ENCODE peak calls at places on chromosome 6, in six cellular contexts. E, P, I, H, T and J are unnamed samples. For H3K4me1, the result is how much of the 10 kb centered on the place peaks cover.

GRCh38 chr6:138614151-138614550 is 114.9 kb upstream of the NHSL1 start:
- DNase-seq in E (no peak), P (no peak), I (no peak), H (no peak), T (no peak), J (no peak)

GRCh38 chr6:31356946-31357466 is at the start of gene HLA-B:
- DNase-seq in E (peak), P (peak), I (peak), H (peak), T (peak), J (peak)

GRCh38 chr6:82013561-82014275 is 233.8 kb downstream of the IBTK start:
- DNase-seq in E (peak), P (no peak), I (no peak), H (no peak), T (no peak), J (no peak)

GRCh38 chr6:132287101-132287500 is 114.2 kb downstream of the MOXD1 start:
- DNase-seq in E (no peak), P (no peak), I (no peak), H (no peak), T (no peak), J (no peak)

GRCh38 chr6:14634072-14634471 is 516.5 kb downstream of the CD83 start:
- DNase-seq in E (no peak), P (no peak), I (no peak), H (no peak), T (no peak), J (no peak)

GRCh38 chr6:122726649-122727048 is 52.9 kb upstream of the FABP7 start:
- DNase-seq in E (no peak), P (no peak), I (no peak), H (no peak), T (peak), J (no peak)

GRCh38 chr6:56484669-56485068 is 158.0 kb downstream of the DST start:
- DNase-seq in E (no peak), P (no peak), I (no peak), H (no peak), T (no peak), J (no peak)

GRCh38 chr6:69571234-69571633 is 225.6 kb downstream of the LMBRD1 start:
- DNase-seq in E (no peak), P (no peak), I (no peak), H (no peak), T (no peak), J (no peak)

GRCh38 chr6:159646731-159647130 is 46.3 kb downstream of the SOD2 start:
- DNase-seq in E (no peak), P (no peak), I (no peak), H (no peak), T (no peak), J (no peak)

GRCh38 chr6:147222160-147222838 is 18.1 kb downstream of the STXBP5 start:
- DNase-seq in E (no peak), P (no peak), I (no peak), H (no peak), T (peak), J (no peak)

GRCh38 chr6:11926594-11927407 is 85.3 kb upstream of the HIVEP1 start:
- DNase-seq in E (no peak), P (no peak), I (no peak), H (no peak), T (no peak), J (no peak)

GRCh38 chr6:5995705-5996686 is 10.7 kb downstream of the NRN1 start:
- DNase-seq in E (peak), P (peak), I (peak), H (peak), T (peak), J (no peak)

GRCh38 chr6:33820784-33821183 is 17.0 kb upstream of the MLN start:
- DNase-seq in E (no peak), P (no peak), I (no peak), H (no peak), T (no peak), J (no peak)

GRCh38 chr6:6366778-6367177 is 46.3 kb upstream of the F13A1 start:
- DNase-seq in E (no peak), P (no peak), I (no peak), H (no peak), T (peak), J (no peak)

GRCh38 chr6:31945507-31946369 is at the start of gene CFB:
- DNase-seq in E (peak), P (peak), I (peak), H (peak), T (no peak), J (peak)

GRCh38 chr6:146775227-146775626 is 176.5 kb downstream of the ADGB start:
- DNase-seq in E (no peak), P (no peak), I (no peak), H (no peak), T (no peak), J (no peak)

GRCh38 chr6:17096657-17097056 is 5.2 kb upstream of the STMND1 start:
- DNase-seq in E (no peak), P (no peak), I (no peak), H (no peak), T (no peak), J (no peak)

GRCh38 chr6:142537612-142538478 is 236.0 kb downstream of the ADGRG6 start:
- DNase-seq in E (no peak), P (no peak), I (no peak), H (no peak), T (no peak), J (no peak)

GRCh38 chr6:122014961-122015360 is 384.5 kb upstream of the HSF2 start:
- DNase-seq in E (no peak), P (no peak), I (no peak), H (no peak), T (no peak), J (no peak)

GRCh38 chr6:74741608-74742007 is 464.2 kb downstream of the COL12A1 start:
- DNase-seq in E (no peak), P (no peak), I (no peak), H (no peak), T (peak), J (no peak)

GRCh38 chr6:165451845-165452244 is 142.4 kb upstream of the C6orf118 start:
- DNase-seq in E (no peak), P (no peak), I (no peak), H (no peak), T (no peak), J (no peak)

GRCh38 chr6:104281370-104281769 is 578.3 kb downstream of the HACE1 start:
- DNase-seq in E (no peak), P (no peak), I (no peak), H (no peak), T (no peak), J (no peak)

GRCh38 chr6:144897441-144897921 is 612.3 kb downstream of the UTRN start:
- DNase-seq in E (no peak), P (no peak), I (no peak), H (no peak), T (no peak), J (no peak)

GRCh38 chr6:38750968-38751615 is 36.0 kb downstream of the DNAH8 start:
- DNase-seq in E (no peak), P (no peak), I (no peak), H (no peak), T (no peak), J (no peak)

GRCh38 chr6:17389274-17389847 is 4.0 kb upstream of the CAP2 start:
- DNase-seq in E (no peak), P (no peak), I (no peak), H (no peak), T (no peak), J (no peak)

GRCh38 chr6:126529605-126530004 is 189.7 kb downstream of the CENPW start:
- DNase-seq in E (no peak), P (no peak), I (no peak), H (no peak), T (no peak), J (no peak)

GRCh38 chr6:106870069-106870468 is 104.5 kb downstream of the CD24 start:
- DNase-seq in E (no peak), P (no peak), I (no peak), H (no peak), T (no peak), J (no peak)

GRCh38 chr6:119024111-119024510 is 54.4 kb downstream of the FAM184A start:
- DNase-seq in E (no peak), P (no peak), I (no peak), H (no peak), T (no peak), J (no peak)

GRCh38 chr6:45483021-45483420 is 105.3 kb upstream of the SUPT3H start:
- DNase-seq in E (peak), P (no peak), I (no peak), H (no peak), T (no peak), J (no peak)

GRCh38 chr6:82205793-82206425 is 41.6 kb downstream of the IBTK start:
- DNase-seq in E (no peak), P (no peak), I (no peak), H (no peak), T (peak), J (no peak)

GRCh38 chr6:28709478-28710349 is 184.0 kb downstream of the GPX5 start:
- DNase-seq in E (no peak), P (no peak), I (no peak), H (no peak), T (no peak), J (no peak)

GRCh38 chr6:169579712-169580111 is 122.1 kb downstream of the WDR27 start:
- DNase-seq in E (no peak), P (no peak), I (no peak), H (no peak), T (no peak), J (no peak)

GRCh38 chr6:43604174-43604573 is 24.9 kb downstream of the GTPBP2 start:
- DNase-seq in E (no peak), P (no peak), I (no peak), H (no peak), T (no peak), J (no peak)

GRCh38 chr6:135163440-135163738 is 17.7 kb upstream of the MYB start:
- DNase-seq in E (no peak), P (no peak), I (no peak), H (no peak), T (no peak), J (no peak)

GRCh38 chr6:40474937-40475336 is 112.2 kb downstream of the LRFN2 start:
- DNase-seq in E (no peak), P (no peak), I (no peak), H (no peak), T (no peak), J (no peak)

GRCh38 chr6:33933101-33933500 is 129.3 kb upstream of the MLN start:
- DNase-seq in E (no peak), P (no peak), I (no peak), H (no peak), T (no peak), J (no peak)

GRCh38 chr6:155273438-155273837 is 9.6 kb downstream of the CLDN20 start:
- DNase-seq in E (no peak), P (no peak), I (no peak), H (no peak), T (no peak), J (no peak)

GRCh38 chr6:83252717-83253116 is 59.6 kb downstream of the RWDD2A start:
- DNase-seq in E (no peak), P (no peak), I (no peak), H (no peak), T (no peak), J (no peak)

GRCh38 chr6:2534406-2535139 is 216.1 kb downstream of the MYLK4 start:
- DNase-seq in E (no peak), P (no peak), I (no peak), H (no peak), T (no peak), J (no peak)

GRCh38 chr6:112154711-112155110 is 67.3 kb downstream of the FAM229B start:
- DNase-seq in E (no peak), P (no peak), I (no peak), H (no peak), T (no peak), J (no peak)
- H3K4me1 ChIP-seq in E (under half), P (under half), I (under half), H (under half), T (under half), J (under half)

DNA sequence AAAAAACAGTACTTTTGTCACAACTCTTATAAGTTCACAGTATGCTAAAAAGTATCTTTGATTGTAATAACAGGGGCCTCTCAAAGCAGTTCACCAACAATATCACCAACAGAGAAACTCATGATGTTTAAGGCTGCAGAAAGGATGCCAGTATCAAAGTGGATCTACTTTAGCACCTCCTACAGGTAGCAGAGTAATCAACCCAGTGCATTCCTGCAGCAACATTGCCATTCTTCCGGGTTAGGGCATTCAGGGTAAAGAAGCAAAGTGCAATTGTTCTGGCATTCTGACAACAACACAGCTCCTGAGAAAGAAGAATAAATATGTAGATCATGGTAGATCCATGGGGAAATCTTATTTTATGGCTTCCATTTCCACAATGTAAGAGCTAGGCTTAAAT is 7.6 kb upstream of the SLC17A4 start:
- DNase-seq in E (no peak), P (no peak), I (no peak), H (no peak), T (no peak), J (peak)
- TF ChIP-seq CTCF in E (no peak), P (no peak), I (no peak), H (no peak), T (no peak), J (no peak)

GRCh38 chr6:79152269-79152737 is 74.2 kb upstream of the PHIP start:
- DNase-seq in E (no peak), P (no peak), I (no peak), H (no peak), T (no peak), J (no peak)
- H3K4me3 ChIP-seq in E (no peak), P (no peak), I (no peak), H (no peak), T (no peak), J (no peak)

GRCh38 chr6:167113935-167114910 is 8.7 kb upstream of the CCR6 start:
- DNase-seq in E (no peak), P (no peak), I (no peak), H (no peak), T (no peak), J (peak)

GRCh38 chr6:167111597-167111996 is 11.3 kb upstream of the CCR6 start:
- DNase-seq in E (no peak), P (no peak), I (no peak), H (no peak), T (no peak), J (no peak)

GRCh38 chr6:167115054-167115453 is 7.8 kb upstream of the CCR6 start:
- DNase-seq in E (no peak), P (no peak), I (no peak), H (no peak), T (no peak), J (no peak)

GRCh38 chr6:167112421-167112820 is 10.5 kb upstream of the CCR6 start:
- DNase-seq in E (no peak), P (no peak), I (no peak), H (no peak), T (no peak), J (no peak)

GRCh38 chr6:167113047-167113446 is 9.8 kb upstream of the CCR6 start:
- DNase-seq in E (no peak), P (no peak), I (no peak), H (no peak), T (no peak), J (no peak)
- H3K4me1 ChIP-seq in E (under half), P (under half), I (under half), H (under half), T (under half), J (under half)

GRCh38 chr6:150666071-150666470 is 66.4 kb downstream of the PLEKHG1 start:
- DNase-seq in E (peak), P (no peak), I (no peak), H (no peak), T (no peak), J (peak)

GRCh38 chr6:150670311-150670710 is 70.6 kb downstream of the PLEKHG1 start:
- DNase-seq in E (no peak), P (no peak), I (no peak), H (no peak), T (no peak), J (no peak)

GRCh38 chr6:150664091-150664490 is 64.4 kb downstream of the PLEKHG1 start:
- DNase-seq in E (no peak), P (no peak), I (no peak), H (no peak), T (no peak), J (no peak)

GRCh38 chr6:150668882-150669476 is 69.3 kb downstream of the PLEKHG1 start:
- DNase-seq in E (no peak), P (no peak), I (no peak), H (no peak), T (no peak), J (no peak)

DNA sequence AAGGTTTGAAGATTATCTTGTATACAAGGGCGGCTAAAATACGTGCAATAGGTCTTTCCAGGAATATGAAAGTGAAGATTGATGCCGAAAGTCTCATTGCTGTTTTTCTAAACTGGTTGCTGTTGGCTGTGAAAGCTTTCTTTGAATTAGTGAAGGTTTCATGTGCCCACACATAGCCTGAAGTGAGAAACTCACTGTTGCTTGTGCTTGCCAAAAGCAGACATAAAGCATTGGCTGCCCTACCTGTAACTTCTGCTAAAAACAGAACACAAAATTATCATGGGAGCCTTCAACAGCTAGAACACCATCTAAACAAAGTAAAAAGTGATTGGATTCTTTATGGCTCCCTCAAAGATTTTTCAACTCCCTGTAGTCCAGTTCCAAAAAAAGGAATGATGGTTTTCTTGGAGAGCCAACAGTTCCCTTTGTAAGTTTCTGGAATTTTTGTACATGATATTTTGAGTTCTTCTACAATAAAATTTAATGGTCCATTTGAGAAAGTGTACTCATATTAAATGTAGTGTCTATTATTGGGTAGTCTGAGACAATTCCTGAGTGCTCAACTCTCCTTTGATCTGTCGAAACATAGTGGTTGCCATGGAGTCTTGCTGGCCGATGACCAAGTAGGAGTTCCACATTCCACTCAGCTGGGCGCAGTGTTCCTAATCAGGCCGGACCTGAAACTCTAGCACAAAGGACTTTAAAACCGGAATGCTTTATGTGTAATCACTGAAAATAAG is 68.5 kb downstream of the PLEKHG1 start:
- DNase-seq in E (peak), P (peak), I (peak), H (peak), T (peak), J (peak)
- TF ChIP-seq CTCF in E (no peak), P (peak), I (no peak), H (peak), T (peak), J (no peak)

GRCh38 chr6:111592726-111593515 is 12.8 kb downstream of the TRAF3IP2 start:
- DNase-seq in E (no peak), P (no peak), I (no peak), H (no peak), T (no peak), J (no peak)
- H3K4me3 ChIP-seq in E (no peak), P (no peak), I (no peak), H (no peak), T (no peak), J (no peak)

DNA sequence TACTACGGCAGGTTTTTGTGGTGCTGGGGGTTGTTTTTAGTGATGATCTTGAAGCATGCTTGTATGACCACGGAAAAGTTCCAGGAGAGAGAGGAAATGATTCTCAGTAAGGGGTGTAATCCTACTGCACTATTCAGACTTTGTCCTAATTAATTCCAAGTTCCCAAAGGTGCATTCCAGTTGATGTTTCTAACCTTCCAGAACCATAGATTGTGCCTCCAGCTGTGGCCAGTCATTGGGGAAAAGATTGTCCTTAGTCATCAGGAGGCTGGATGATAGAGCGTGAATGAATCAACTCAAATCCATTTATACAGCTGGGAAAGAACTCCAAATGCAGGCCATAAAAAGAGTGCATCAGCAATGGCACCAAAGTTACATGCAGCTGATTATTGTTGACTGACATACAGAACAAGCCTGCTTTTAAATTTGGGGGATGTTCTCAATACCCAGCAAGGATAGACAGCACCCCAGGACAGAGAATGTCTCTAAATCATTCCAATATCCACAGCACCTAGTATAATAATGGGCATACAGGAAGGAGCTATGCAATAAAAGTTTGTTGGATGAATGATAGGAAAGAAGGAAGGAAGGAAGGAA is 27.8 kb upstream of the PKHD1 start:
- DNase-seq in E (no peak), P (no peak), I (no peak), H (no peak), T (no peak), J (no peak)
- H3K4me1 ChIP-seq in E (under half), P (under half), I (under half), H (under half), T (under half), J (under half)